ENCODE peak calls at places on chromosomes 7 and 10, in seven cellular contexts. I, R, C, U, N, K and A are unnamed samples.

GRCh38 chr7:3063016-3063753 is 19.5 kb upstream of the CARD11 start:
- DNase-seq in N (no peak), U (peak), K (no peak), C (no peak), I (no peak), R (peak), A (peak)

GRCh38 chr10:32376780-32377179 is 29.8 kb upstream of the EPC1 start:
- DNase-seq in K (no peak), I (no peak), R (no peak), N (no peak), U (no peak), C (no peak), A (no peak)

GRCh38 chr7:157016352-157017041 is 6.0 kb upstream of the MNX1 start:
- DNase-seq in I (no peak), K (no peak), R (no peak), C (no peak), U (peak), N (peak), A (no peak)

GRCh38 chr7:124033807-124034753 is 1.2 kb upstream of the TMEM229A start:
- DNase-seq in N (no peak), U (no peak), K (no peak), R (no peak), C (no peak), I (no peak), A (no peak)

GRCh38 chr10:31242902-31243301 is 76.1 kb upstream of the ZEB1 start:
- DNase-seq in N (no peak), I (no peak), R (peak), K (peak), U (peak), C (no peak), A (peak)

GRCh38 chr7:27110163-27110976 is 7.9 kb upstream of the HOXA2 start:
- DNase-seq in R (no peak), C (no peak), N (no peak), I (no peak), U (no peak), K (no peak), A (no peak)

GRCh38 chr7:47266131-47266706 is 315.7 kb downstream of the TNS3 start:
- DNase-seq in I (no peak), R (no peak), N (peak), C (no peak), U (no peak), K (peak), A (no peak)

GRCh38 chr7:95905165-95905564 is 132.8 kb downstream of the DYNC1I1 start:
- DNase-seq in C (no peak), I (no peak), U (no peak), R (no peak), K (no peak), N (no peak), A (no peak)

GRCh38 chr10:10642741-10643280 is 374.9 kb upstream of the CELF2 start:
- DNase-seq in N (no peak), C (no peak), K (no peak), R (no peak), I (no peak), U (no peak), A (no peak)

GRCh38 chr10:79347894-79348639 is 798 bp downstream of the PPIF start:
- DNase-seq in R (peak), U (peak), C (no peak), I (no peak), K (peak), N (no peak), A (peak)

GRCh38 chr7:50625360-50625759 is 60.2 kb upstream of the DDC start:
- DNase-seq in I (no peak), K (no peak), R (no peak), C (no peak), N (no peak), U (no peak), A (no peak)

GRCh38 chr7:116652793-116653192 is 19.2 kb upstream of the MET start:
- DNase-seq in C (no peak), U (no peak), R (no peak), I (no peak), N (no peak), K (no peak), A (no peak)

GRCh38 chr10:1595726-1596125 is 141.6 kb downstream of the ADARB2 start:
- DNase-seq in U (no peak), C (no peak), I (no peak), K (no peak), R (no peak), N (no peak), A (no peak)

GRCh38 chr7:129308047-129308446 is 83.2 kb downstream of the AHCYL2 start:
- DNase-seq in C (no peak), K (no peak), I (peak), U (no peak), N (no peak), R (no peak), A (no peak)

GRCh38 chr10:58868736-58869435 is 307.6 kb upstream of the PHYHIPL start:
- DNase-seq in U (no peak), C (no peak), I (no peak), K (no peak), N (no peak), R (no peak), A (no peak)